ENCODE peak calls at places on chromosomes 13 and 19, in ten cellular contexts. R is hypothalamus; A is adipocyte; P is RPMI7951; T is fibroblast of the conjunctiva; D is stimulated activated CD4-positive, alpha-beta T cell treated with anti-CD3 and anti-CD28 coated beads, Interleukin-4, amount 100 ng/mL, for 1 hour; F is CD4-positive, alpha-beta T cell; K is A172; C is activated T-helper 1 cell treated with anti-CD3 and anti-CD28 coated beads, Interleukin-12 subunit alpha, Interleukin-12 subunit beta, Interleukin-2, Interleukin-4 antibody, amounts not matched to agents 30 ng/mL and 10 ng/mL and 1 ng/mL, durations not matched to agents 14 hours and 24 hours and 36 hours; E is caudate nucleus. G is an unnamed sample.

GRCh38 chr19:30536975-30537374 is 164.8 kb downstream of the ZNF536 start:
- DNase-seq in E (no peak), A (no peak), R (no peak), D (no peak), T (no peak), P (no peak), C (no peak), K (no peak), F (no peak), G (no peak)

GRCh38 chr19:4196009-4196408 is 13.5 kb downstream of the ANKRD24 start:
- DNase-seq in E (no peak), F (no peak), C (no peak), K (no peak), D (no peak), A (no peak), T (no peak), R (no peak), P (no peak), G (no peak)

GRCh38 chr13:92414851-92415250 is 811.8 kb upstream of the GPC6 start:
- DNase-seq in K (no peak), C (no peak), F (no peak), E (no peak), R (no peak), A (no peak), D (no peak), P (no peak), T (no peak), G (no peak)

GRCh38 chr19:44278181-44278690 is 18.6 kb downstream of the ZNF233 start:
- DNase-seq in C (no peak), E (no peak), A (peak), F (no peak), K (no peak), P (no peak), T (no peak), D (no peak), R (no peak), G (no peak)

GRCh38 chr13:111626371-111627305 is 306.2 kb downstream of the TEX29 start:
- DNase-seq in A (no peak), D (no peak), K (no peak), F (no peak), P (no peak), R (no peak), C (no peak), E (no peak), T (no peak), G (no peak)

GRCh38 chr19:39818626-39819097 is 15.3 kb downstream of the DYRK1B start:
- DNase-seq in F (no peak), K (no peak), C (no peak), A (no peak), P (no peak), R (no peak), T (no peak), D (no peak), E (no peak), G (no peak)

GRCh38 chr13:113098163-113098732 is 7.3 kb upstream of the F7 start:
- DNase-seq in T (no peak), P (no peak), F (no peak), D (no peak), C (no peak), A (no peak), K (no peak), E (no peak), R (no peak), G (no peak)

GRCh38 chr13:107553838-107554237 is 661.5 kb downstream of the LIG4 start:
- DNase-seq in T (no peak), K (no peak), E (no peak), C (no peak), D (no peak), F (no peak), P (peak), R (no peak), A (no peak), G (no peak)

GRCh38 chr13:114005206-114005720 is 31.4 kb upstream of the C13orf46 start:
- DNase-seq in R (no peak), D (no peak), F (peak), P (no peak), K (peak), A (no peak), C (no peak), T (no peak), E (no peak), G (no peak)

GRCh38 chr19:13073263-13073662 is 29.4 kb downstream of the LYL1 start:
- DNase-seq in P (no peak), D (no peak), C (no peak), A (no peak), K (no peak), F (no peak), R (no peak), T (no peak), E (no peak), G (no peak)

GRCh38 chr19:53102186-53102585 is 1.0 kb downstream of the ZNF160 start:
- DNase-seq in A (peak), K (peak), P (peak), T (no peak), F (no peak), C (no peak), R (no peak), E (no peak), D (no peak), G (no peak)

GRCh38 chr19:48608798-48609263 is 2.3 kb downstream of the SPACA4 start:
- DNase-seq in T (no peak), E (no peak), R (no peak), A (peak), C (peak), F (no peak), D (peak), P (peak), K (peak), G (peak)

GRCh38 chr13:99949657-99950413 is 21.7 kb downstream of the ZIC5 start:
- DNase-seq in A (no peak), F (no peak), D (no peak), K (peak), P (no peak), T (no peak), E (no peak), C (no peak), R (no peak), G (no peak)

GRCh38 chr13:27919934-27920676 is at the start of gene PDX1:
- DNase-seq in K (no peak), D (no peak), A (no peak), T (no peak), P (no peak), C (no peak), F (no peak), E (no peak), R (no peak), G (peak)

GRCh38 chr13:94369862-94370491 is 109.5 kb downstream of the DCT start:
- DNase-seq in R (no peak), K (no peak), T (no peak), P (no peak), A (no peak), C (no peak), E (no peak), F (no peak), D (no peak), G (no peak)